ENCODE peak calls at places on chromosomes 4 and X, in nine cellular contexts. G is DMS153; R is nephron progenitor cell; C is right lobe of liver; I is non-pigmented ciliary epithelial cell; J is T-helper 2 cell; Y is CD4-positive, alpha-beta T cell; X is A673; T is B cell. D is an unnamed sample.

GRCh38 chr4:85430226-85430625 is 44.7 kb upstream of the ARHGAP24 start:
- DNase-seq in G (no peak), R (no peak), C (no peak), I (no peak), J (no peak), Y (no peak), X (no peak), T (no peak), D (no peak)

GRCh38 chrX:1118572-1119199 is 93.8 kb downstream of the CRLF2 start:
- DNase-seq in G (no peak), R (no peak), C (no peak), I (no peak), J (no peak), Y (no peak), X (no peak), T (no peak), D (no peak)

GRCh38 chr4:92305148-92305877 is 1.5 kb downstream of the GRID2 start:
- DNase-seq in G (peak), R (peak), C (peak), I (no peak), J (no peak), Y (no peak), X (peak), T (no peak), D (peak)

GRCh38 chr4:16021804-16022560 is 59.0 kb upstream of the FGFBP2 start:
- DNase-seq in G (no peak), R (no peak), C (no peak), I (no peak), J (no peak), Y (no peak), X (no peak), T (no peak), D (no peak)

GRCh38 chr4:149884529-149885206 is 69.0 kb upstream of the IQCM start:
- DNase-seq in G (no peak), R (no peak), C (no peak), I (no peak), J (no peak), Y (no peak), X (no peak), T (no peak), D (no peak)

GRCh38 chrX:51860679-51861078 is 32.7 kb upstream of the MAGED1 start:
- DNase-seq in G (no peak), R (no peak), C (no peak), I (no peak), J (no peak), Y (no peak), X (peak), T (no peak), D (no peak)

GRCh38 chr4:76197971-76198410 is 15.6 kb downstream of the SCARB2 start:
- DNase-seq in G (peak), R (peak), C (no peak), I (no peak), J (no peak), Y (no peak), X (no peak), T (no peak), D (peak)

GRCh38 chr4:152536545-152537182 is 772 bp upstream of the FBXW7 start:
- DNase-seq in G (no peak), R (peak), C (no peak), I (peak), J (peak), Y (peak), X (peak), T (no peak), D (no peak)

GRCh38 chrX:41312786-41313185 is 21.2 kb upstream of the DDX3X start:
- DNase-seq in G (no peak), R (no peak), C (no peak), I (no peak), J (no peak), Y (no peak), X (no peak), T (no peak), D (no peak)

GRCh38 chrX:118730500-118731247 is 3.3 kb downstream of the IL13RA1 start:
- DNase-seq in G (no peak), R (no peak), C (no peak), I (peak), J (no peak), Y (no peak), X (no peak), T (no peak), D (no peak)

GRCh38 chrX:20742106-20742505 is 475.4 kb upstream of the RPS6KA3 start:
- DNase-seq in G (no peak), R (no peak), C (no peak), I (no peak), J (no peak), Y (no peak), X (no peak), T (no peak), D (no peak)

GRCh38 chr4:151719045-151719743 is 41.6 kb downstream of the GATB start:
- DNase-seq in G (no peak), R (no peak), C (no peak), I (no peak), J (no peak), Y (no peak), X (peak), T (no peak), D (no peak)

GRCh38 chr4:41281038-41281634 is 24.4 kb downstream of the UCHL1 start:
- DNase-seq in G (peak), R (peak), C (no peak), I (peak), J (no peak), Y (no peak), X (peak), T (peak), D (no peak)

GRCh38 chr4:42397635-42398447 is 553 bp downstream of the SHISA3 start:
- DNase-seq in G (no peak), R (peak), C (no peak), I (no peak), J (no peak), Y (no peak), X (peak), T (no peak), D (no peak)

GRCh38 chr4:23135792-23136645 is 443.3 kb downstream of the GBA3 start:
- DNase-seq in G (peak), R (peak), C (no peak), I (peak), J (no peak), Y (no peak), X (peak), T (no peak), D (no peak)

GRCh38 chr4:52248836-52249235 is 197.7 kb downstream of the SPATA18 start:
- DNase-seq in G (no peak), R (no peak), C (no peak), I (no peak), J (no peak), Y (no peak), X (peak), T (no peak), D (no peak)

GRCh38 chr4:165288226-165288625 is 39.2 kb upstream of the MSMO1 start:
- DNase-seq in G (no peak), R (no peak), C (no peak), I (no peak), J (no peak), Y (no peak), X (no peak), T (no peak), D (no peak)

GRCh38 chrX:88135735-88136134 is 611.3 kb upstream of the CPXCR1 start:
- DNase-seq in G (no peak), R (no peak), C (no peak), I (no peak), J (no peak), Y (no peak), X (peak), T (no peak), D (no peak)

GRCh38 chr4:109548655-109549054 is 11.4 kb upstream of the MCUB start:
- DNase-seq in G (no peak), R (no peak), C (no peak), I (peak), J (no peak), Y (no peak), X (peak), T (no peak), D (no peak)

GRCh38 chrX:46979340-46979739 is 67.1 kb downstream of the JADE3 start:
- DNase-seq in G (no peak), R (no peak), C (no peak), I (no peak), J (no peak), Y (no peak), X (peak), T (no peak), D (no peak)